ENCODE peak calls at places on chromosomes 6 and 20, in ten cellular contexts. Y is pancreas, R is thoracic aorta, J is fibroblast of lung, U is SJSA1, T is kidney, W is aorta, P is stomach, C is AG04450, Q is colonic mucosa. K is an unnamed sample.

GRCh38 chr20:18224968-18225568 is 63.3 kb upstream of the ZNF133 start:
- DNase-seq in Q (peak; percentile 32), C (peak; percentile 0), U (peak; percentile 84), J (peak; percentile 59), W (no peak), P (peak; percentile 48), T (peak; percentile 77), R (peak; percentile 12), Y (peak; percentile 51), K (peak; percentile 24)

GRCh38 chr6:166905505-166906134 is 50.7 kb downstream of the RNASET2 start:
- DNase-seq in J (no peak), Y (no peak), R (no peak), P (no peak), C (no peak), Q (no peak), T (no peak), W (no peak), U (no peak), K (no peak)

GRCh38 chr6:125957845-125958244 is 1.3 kb downstream of the HINT3 start:
- DNase-seq in Y (peak; percentile 37), C (no peak), Q (peak; percentile 67), P (no peak), R (no peak), T (no peak), J (peak; percentile 33), U (no peak), W (no peak), K (no peak)

GRCh38 chr6:129567374-129567773 is 142.6 kb downstream of the ARHGAP18 start:
- DNase-seq in C (no peak), P (no peak), J (no peak), W (no peak), R (no peak), Q (peak; percentile 21), Y (no peak), T (no peak), U (no peak), K (no peak)

GRCh38 chr6:162109466-162110040 is 618.0 kb downstream of the PRKN start:
- DNase-seq in W (no peak), Y (no peak), P (no peak), R (no peak), C (no peak), J (peak; percentile 77), U (no peak), Q (no peak), T (no peak), K (no peak)

GRCh38 chr6:169051371-169051770 is 202.3 kb downstream of the THBS2 start:
- DNase-seq in C (no peak), P (no peak), J (peak; percentile 69), R (no peak), Y (no peak), T (no peak), W (no peak), U (no peak), Q (no peak), K (no peak)

GRCh38 chr6:126351960-126352359 is 12.0 kb downstream of the CENPW start:
- DNase-seq in T (no peak), R (no peak), J (no peak), W (no peak), C (no peak), U (no peak), Y (no peak), Q (no peak), P (no peak), K (no peak)

GRCh38 chr6:4192627-4193026 is 57.3 kb upstream of the ECI2 start:
- DNase-seq in Q (no peak), R (no peak), T (no peak), U (no peak), P (no peak), W (no peak), Y (no peak), C (no peak), J (no peak), K (no peak)

GRCh38 chr6:152478377-152479010 is 158.7 kb downstream of the SYNE1 start:
- DNase-seq in C (no peak), W (no peak), R (no peak), T (no peak), J (no peak), U (no peak), Y (no peak), Q (no peak), P (no peak), K (no peak)

GRCh38 chr6:157240059-157240959 is 83.0 kb downstream of the TMEM242 start:
- DNase-seq in U (no peak), W (peak; percentile 93), J (peak; percentile 71), Q (peak; percentile 71), R (peak; percentile 73), P (no peak), Y (no peak), T (peak; percentile 91), C (no peak), K (no peak)

DNA sequence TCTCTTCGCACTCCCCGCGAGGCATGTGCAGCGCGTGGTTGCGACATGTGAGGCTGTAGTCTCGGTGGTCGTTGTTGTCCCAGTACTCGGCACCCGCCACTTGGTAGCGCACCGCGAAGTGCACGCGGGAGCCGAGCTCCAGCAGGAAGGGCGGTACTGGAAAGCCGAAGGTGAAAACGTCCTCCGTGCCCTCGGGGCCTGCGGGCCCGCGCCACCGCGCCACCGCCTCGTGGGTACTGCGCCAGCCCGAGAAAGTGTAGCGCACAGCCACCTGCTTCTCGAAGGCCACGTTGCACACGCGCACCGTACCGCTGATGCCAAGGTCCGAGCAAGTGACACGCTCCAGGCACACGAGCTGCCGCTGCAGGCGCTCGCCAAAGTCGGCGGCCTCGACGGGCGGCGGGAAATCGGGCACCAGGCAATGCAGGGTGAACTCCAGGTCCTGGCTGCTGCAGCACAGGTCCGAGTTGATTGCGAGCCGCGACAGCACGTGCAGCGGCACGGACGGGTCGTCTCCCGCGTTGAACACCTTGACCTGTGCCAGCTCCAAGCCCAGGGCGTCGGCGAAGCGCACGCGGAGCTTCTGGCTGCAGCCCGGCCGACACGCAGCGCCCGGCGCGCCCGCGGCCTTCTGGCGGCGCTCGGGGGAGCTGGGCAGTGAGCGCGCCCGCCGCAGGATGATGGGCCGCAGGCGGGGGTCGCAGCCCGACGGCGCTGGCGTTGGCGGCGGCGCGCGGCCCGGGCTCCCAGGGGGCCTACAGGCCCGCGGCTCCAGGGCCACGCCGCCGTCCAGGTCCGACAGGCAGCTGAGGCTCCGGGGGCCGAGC is 840 bp downstream of the PPP1R3D start:
- DNase-seq in U (no peak), J (peak; percentile 20), W (peak; percentile 76), P (no peak), R (no peak), Y (no peak), C (no peak), T (peak; percentile 78), Q (peak; percentile 25), K (no peak)
- H3K27ac ChIP-seq in U (peak overlapping the region; percentile 54), J (peak overlapping the region; percentile 79), W (peak overlapping the region; percentile 92), P (peak overlapping the region; percentile 95), R (peak overlapping the region; percentile 93), Y (peak overlapping the region; percentile 84), C (peak overlapping the region; percentile 83), T (peak overlapping the region; percentile 94), Q (peak overlapping the region; percentile 98), K (peak overlapping the region; percentile 97)

GRCh38 chr6:26457407-26457795 is 354 bp upstream of the BTN2A1 start:
- DNase-seq in R (no peak), J (no peak), W (peak; percentile 78), T (no peak), U (no peak), Y (peak; percentile 28), Q (peak; percentile 35), C (no peak), P (no peak), K (no peak)
- H3K27ac ChIP-seq in R (peak overlapping the region; percentile 86), J (peak overlapping the region; percentile 95), W (peak overlapping the region; percentile 82), T (peak overlapping the region; percentile 60), U (peak overlapping the region; percentile 85), Y (peak overlapping the region; percentile 67), Q (peak overlapping the region; percentile 93), C (peak overlapping the region; percentile 86), P (peak overlapping the region; percentile 98), K (peak overlapping the region; percentile 90)

GRCh38 chr6:105757512-105758200 is 328.5 kb upstream of the PRDM1 start:
- DNase-seq in R (no peak), P (no peak), C (no peak), U (no peak), J (no peak), Q (no peak), T (no peak), Y (no peak), W (no peak), K (no peak)

GRCh38 chr6:105763866-105764265 is 322.3 kb upstream of the PRDM1 start:
- DNase-seq in T (no peak), W (no peak), Y (no peak), P (no peak), R (no peak), C (no peak), U (no peak), Q (no peak), J (no peak), K (no peak)

GRCh38 chr6:105760746-105761145 is 325.4 kb upstream of the PRDM1 start:
- DNase-seq in C (no peak), J (no peak), R (no peak), T (no peak), Y (no peak), P (no peak), Q (no peak), W (no peak), U (no peak), K (no peak)

GRCh38 chr6:105759015-105759414 is 327.1 kb upstream of the PRDM1 start:
- DNase-seq in P (no peak), W (no peak), Y (no peak), J (no peak), U (no peak), T (no peak), R (no peak), Q (peak; percentile 30), C (no peak), K (no peak)

DNA sequence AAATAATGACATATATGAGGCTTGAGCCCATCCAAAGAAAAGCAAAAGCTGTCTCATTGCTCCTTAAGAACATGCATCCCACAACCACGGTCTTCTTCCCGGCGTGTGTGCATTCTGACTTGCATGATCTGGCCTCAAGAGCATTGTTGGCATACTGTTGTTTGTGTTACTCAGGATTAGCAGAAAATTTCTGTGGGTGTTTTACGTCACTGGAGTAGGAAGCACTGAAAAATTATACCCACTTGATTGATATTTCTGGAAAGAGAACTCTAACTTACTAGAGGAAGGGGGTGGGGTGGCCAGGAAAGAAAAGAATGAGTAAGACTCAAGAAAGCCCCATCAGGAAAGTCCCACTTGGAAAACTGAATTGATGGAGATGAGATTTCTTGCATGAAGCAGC is 326.2 kb upstream of the PRDM1 start:
- DNase-seq in Q (no peak), T (no peak), U (peak; percentile 68), C (peak; percentile 76), W (no peak), R (no peak), Y (no peak), P (no peak), J (peak; percentile 95), K (no peak)
- H3K27ac ChIP-seq in Q (peak overlapping the region; percentile 48), T (no peak overlapping the region), U (peak overlapping the region; percentile 67), C (no peak overlapping the region), W (no peak overlapping the region), R (no peak overlapping the region), Y (no peak overlapping the region), P (no peak overlapping the region), J (no peak overlapping the region), K (no peak overlapping the region)

DNA sequence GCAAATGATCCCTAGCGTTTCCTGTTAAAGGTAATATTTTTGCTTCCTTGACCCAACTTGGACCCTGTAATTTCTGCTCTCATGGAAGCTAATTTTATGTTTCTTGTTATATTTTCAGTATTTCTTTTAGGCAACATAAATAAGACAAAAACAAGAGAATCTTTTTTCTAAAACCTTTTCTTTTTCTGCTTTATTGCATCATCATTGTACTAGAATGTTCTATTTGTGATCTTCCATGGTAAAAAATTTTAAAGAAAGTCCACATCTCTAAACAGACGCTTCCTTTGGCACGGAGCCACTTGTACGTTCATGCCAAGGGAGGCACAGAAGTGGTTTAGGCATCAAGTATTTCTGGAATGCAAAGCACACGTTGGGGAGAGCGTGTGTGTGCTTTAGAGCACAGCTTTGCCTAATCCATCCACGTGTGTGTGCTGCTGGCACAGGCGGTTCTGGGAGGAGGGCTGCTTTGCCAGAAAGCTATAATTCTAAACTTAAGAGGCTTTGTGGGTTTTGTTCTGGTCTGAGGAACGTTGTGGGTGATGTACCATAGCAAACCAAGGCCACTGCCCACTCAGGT is 98.3 kb downstream of the SASH1 start:
- DNase-seq in J (peak; percentile 86), R (no peak), C (peak; percentile 72), P (peak; percentile 41), Q (no peak), U (peak; percentile 95), T (peak; percentile 86), W (peak; percentile 90), Y (no peak), K (no peak)
- H3K27ac ChIP-seq in J (peak overlapping the region; percentile 80), R (peak overlapping the region; percentile 70), C (peak overlapping the region; percentile 92), P (peak overlapping the region; percentile 76), Q (no peak overlapping the region), U (peak overlapping the region; percentile 96), T (peak overlapping the region; percentile 37), W (peak overlapping the region; percentile 46), Y (peak overlapping the region; percentile 7), K (peak overlapping the region; percentile 6)